ENCODE peak calls at places on chromosomes 1 and 21, in eight cellular contexts. One of them, this sample, is unnamed.

GRCh38 chr1:31936278-31936965 is 1.7 kb downstream of the PTP4A2 start:
- DNase-seq in cortex of kidney: no peak
- DNase-seq in KBM-7: peak
- DNase-seq in ureter: no peak
- DNase-seq in T-helper 2 cell: peak
- DNase-seq in psoas muscle: no peak
- DNase-seq in AG08395: no peak
- DNase-seq in tibial nerve: no peak
- DNase-seq in this sample: no peak

GRCh38 chr1:110783292-110783918 is 89.5 kb upstream of the CD53 start:
- DNase-seq in cortex of kidney: no peak
- DNase-seq in KBM-7: peak
- DNase-seq in ureter: peak
- DNase-seq in T-helper 2 cell: peak
- DNase-seq in psoas muscle: no peak
- DNase-seq in AG08395: peak
- DNase-seq in tibial nerve: no peak
- DNase-seq in this sample: peak

GRCh38 chr1:14733053-14733778 is 134.7 kb downstream of the KAZN start:
- DNase-seq in cortex of kidney: no peak
- DNase-seq in KBM-7: peak
- DNase-seq in ureter: peak
- DNase-seq in T-helper 2 cell: no peak
- DNase-seq in psoas muscle: no peak
- DNase-seq in AG08395: peak
- DNase-seq in tibial nerve: no peak
- DNase-seq in this sample: peak

GRCh38 chr21:16305686-16306085 is 575.9 kb downstream of the USP25 start:
- DNase-seq in cortex of kidney: no peak
- DNase-seq in KBM-7: no peak
- DNase-seq in ureter: no peak
- DNase-seq in T-helper 2 cell: no peak
- DNase-seq in psoas muscle: peak
- DNase-seq in AG08395: peak
- DNase-seq in tibial nerve: no peak
- DNase-seq in this sample: no peak

GRCh38 chr1:24898909-24899439 is 31.1 kb downstream of the RUNX3 start:
- DNase-seq in cortex of kidney: no peak
- DNase-seq in KBM-7: no peak
- DNase-seq in ureter: peak
- DNase-seq in T-helper 2 cell: no peak
- DNase-seq in psoas muscle: no peak
- DNase-seq in AG08395: no peak
- DNase-seq in tibial nerve: no peak
- DNase-seq in this sample: no peak

GRCh38 chr1:107344268-107344667 is 203.4 kb downstream of the NTNG1 start:
- DNase-seq in cortex of kidney: no peak
- DNase-seq in KBM-7: no peak
- DNase-seq in ureter: no peak
- DNase-seq in T-helper 2 cell: no peak
- DNase-seq in psoas muscle: no peak
- DNase-seq in AG08395: no peak
- DNase-seq in tibial nerve: no peak
- DNase-seq in this sample: no peak

GRCh38 chr1:195960580-195960979 is 647.7 kb downstream of the KCNT2 start:
- DNase-seq in cortex of kidney: no peak
- DNase-seq in KBM-7: no peak
- DNase-seq in ureter: no peak
- DNase-seq in T-helper 2 cell: no peak
- DNase-seq in psoas muscle: no peak
- DNase-seq in AG08395: no peak
- DNase-seq in tibial nerve: no peak
- DNase-seq in this sample: no peak

GRCh38 chr1:48031676-48032075 is 34.5 kb upstream of the TRABD2B start:
- DNase-seq in cortex of kidney: no peak
- DNase-seq in KBM-7: no peak
- DNase-seq in ureter: no peak
- DNase-seq in T-helper 2 cell: no peak
- DNase-seq in psoas muscle: no peak
- DNase-seq in AG08395: no peak
- DNase-seq in tibial nerve: no peak
- DNase-seq in this sample: no peak

GRCh38 chr1:107404756-107405155 is 263.9 kb downstream of the NTNG1 start:
- DNase-seq in cortex of kidney: no peak
- DNase-seq in KBM-7: no peak
- DNase-seq in ureter: no peak
- DNase-seq in T-helper 2 cell: no peak
- DNase-seq in psoas muscle: no peak
- DNase-seq in AG08395: peak
- DNase-seq in tibial nerve: no peak
- DNase-seq in this sample: no peak

GRCh38 chr1:224565611-224566406 is 50.3 kb upstream of the CNIH3 start:
- DNase-seq in cortex of kidney: no peak
- DNase-seq in KBM-7: no peak
- DNase-seq in ureter: no peak
- DNase-seq in T-helper 2 cell: no peak
- DNase-seq in psoas muscle: no peak
- DNase-seq in AG08395: no peak
- DNase-seq in tibial nerve: no peak
- DNase-seq in this sample: no peak

GRCh38 chr1:79128726-79129125 is 122.2 kb upstream of the ADGRL4 start:
- DNase-seq in cortex of kidney: no peak
- DNase-seq in KBM-7: no peak
- DNase-seq in ureter: no peak
- DNase-seq in T-helper 2 cell: no peak
- DNase-seq in psoas muscle: no peak
- DNase-seq in AG08395: peak
- DNase-seq in tibial nerve: no peak
- DNase-seq in this sample: peak

GRCh38 chr1:170010443-170010842 is 64.1 kb downstream of the KIFAP3 start:
- DNase-seq in cortex of kidney: no peak
- DNase-seq in KBM-7: peak
- DNase-seq in ureter: no peak
- DNase-seq in T-helper 2 cell: peak
- DNase-seq in psoas muscle: no peak
- DNase-seq in AG08395: peak
- DNase-seq in tibial nerve: no peak
- DNase-seq in this sample: no peak

GRCh38 chr1:11505591-11506538 is 26.9 kb downstream of the DISP3 start:
- DNase-seq in cortex of kidney: no peak
- DNase-seq in KBM-7: no peak
- DNase-seq in ureter: no peak
- DNase-seq in T-helper 2 cell: no peak
- DNase-seq in psoas muscle: no peak
- DNase-seq in AG08395: no peak
- DNase-seq in tibial nerve: no peak
- DNase-seq in this sample: no peak

GRCh38 chr21:45192332-45192731 is 95.4 kb downstream of the POFUT2 start:
- DNase-seq in cortex of kidney: no peak
- DNase-seq in KBM-7: no peak
- DNase-seq in ureter: no peak
- DNase-seq in T-helper 2 cell: no peak
- DNase-seq in psoas muscle: no peak
- DNase-seq in AG08395: no peak
- DNase-seq in tibial nerve: no peak
- DNase-seq in this sample: no peak

This sample was measured in DMS153.